ENCODE peak calls at places on chromosomes 6 and 20, in five cellular contexts. G is A549, U is adrenal gland, N is right lobe of liver, T is uterus. V is an unnamed sample.
A peak's percentile ranks its signal among the peaks of the same experiment; 100 is the strongest.

GRCh38 chr6:77178821-77179220 is 284.5 kb downstream of the HTR1B start:
- DNase-seq in G (no peak), U (no peak), N (no peak), T (no peak), V (no peak)

GRCh38 chr6:43997342-43997677 is 129.9 kb downstream of the MRPL14 start:
- DNase-seq in G (no peak), U (no peak), N (no peak), T (peak; percentile 11), V (no peak)

GRCh38 chr6:26331809-26332226 is 33.2 kb upstream of the BTN3A2 start:
- DNase-seq in G (no peak), U (no peak), N (no peak), T (no peak), V (no peak)

GRCh38 chr6:113293106-113293505 is 564.0 kb upstream of the MARCKS start:
- DNase-seq in G (no peak), U (no peak), N (no peak), T (no peak), V (no peak)

GRCh38 chr6:108831104-108831503 is 17.1 kb upstream of the ARMC2 start:
- DNase-seq in G (no peak), U (no peak), N (no peak), T (no peak), V (no peak)

GRCh38 chr6:53128842-53129241 is 19.8 kb downstream of the GCM1 start:
- DNase-seq in G (no peak), U (no peak), N (no peak), T (no peak), V (no peak)

GRCh38 chr6:311679-312220 is 19.5 kb downstream of the DUSP22 start:
- DNase-seq in G (no peak), U (no peak), N (peak; percentile 29), T (no peak), V (peak; percentile 38)

GRCh38 chr20:2108987-2109386 is 7.4 kb downstream of the STK35 start:
- DNase-seq in G (peak; percentile 47), U (peak; percentile 70), N (no peak), T (no peak), V (no peak)

GRCh38 chr6:90492798-90493197 is 94.1 kb downstream of the MAP3K7 start:
- DNase-seq in G (no peak), U (no peak), N (no peak), T (no peak), V (no peak)

GRCh38 chr6:99384507-99384906 is 9.5 kb downstream of the COQ3 start:
- DNase-seq in G (no peak), U (no peak), N (no peak), T (no peak), V (no peak)

GRCh38 chr20:49644980-49645565 is 68.6 kb downstream of the B4GALT5 start:
- DNase-seq in G (no peak), U (peak; percentile 33), N (no peak), T (no peak), V (no peak)

GRCh38 chr6:79077680-79078056 is 386 bp downstream of the PHIP start:
- DNase-seq in G (peak; percentile 15), U (no peak), N (no peak), T (no peak), V (peak; percentile 87)

GRCh38 chr6:166008441-166009369 is 158.9 kb downstream of the TBXT start:
- DNase-seq in G (peak; percentile 57), U (peak; percentile 80), N (no peak), T (peak; percentile 42), V (no peak)

GRCh38 chr20:25140968-25141367 is 54.5 kb upstream of the ENTPD6 start:
- DNase-seq in G (no peak), U (no peak), N (no peak), T (no peak), V (no peak)

GRCh38 chr6:28208180-28208659 is 16.9 kb upstream of the ZSCAN9 start:
- DNase-seq in G (no peak), U (no peak), N (no peak), T (no peak), V (no peak)

GRCh38 chr6:166932116-166932515 is 24.2 kb downstream of the RNASET2 start:
- DNase-seq in G (no peak), U (no peak), N (no peak), T (no peak), V (no peak)

GRCh38 chr6:3382399-3383279 is 74.2 kb downstream of the SLC22A23 start:
- DNase-seq in G (no peak), U (no peak), N (no peak), T (no peak), V (no peak)

GRCh38 chr6:111922454-111923297 is 49.4 kb upstream of the FYN start:
- DNase-seq in G (no peak), U (no peak), N (no peak), T (no peak), V (peak; percentile 84)

GRCh38 chr20:4854502-4854901 is 132.8 kb downstream of the PRND start:
- DNase-seq in G (no peak), U (peak; percentile 27), N (no peak), T (no peak), V (no peak)

GRCh38 chr6:37126554-37126906 is 43.4 kb upstream of the PIM1 start:
- DNase-seq in G (no peak), U (no peak), N (no peak), T (no peak), V (no peak)
- TF ChIP-seq CTCF in G (no peak), U (no peak), N (no peak), T (no peak), V (no peak)

DNA sequence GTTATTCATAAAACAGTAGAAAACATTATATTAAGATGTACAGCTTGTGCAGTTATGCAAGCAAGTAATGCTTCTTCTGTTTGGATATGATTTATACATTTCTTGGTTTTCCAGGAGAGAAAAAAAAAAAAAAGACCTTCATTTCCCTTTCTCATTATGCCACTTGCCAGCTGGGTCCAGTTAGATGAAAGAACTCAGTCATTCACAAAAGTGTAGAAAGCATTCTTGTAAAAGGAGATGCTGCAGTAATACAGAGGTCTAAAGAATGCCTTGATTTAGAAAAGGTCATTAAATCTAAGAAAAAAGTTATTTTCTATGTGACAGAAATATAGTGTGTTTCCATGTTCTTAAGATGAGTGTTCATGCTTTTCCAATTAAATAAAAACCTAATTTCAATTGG is 7.4 kb downstream of the PDE7B start:
- DNase-seq in G (no peak), U (no peak), N (no peak), T (no peak), V (no peak)
- H3K4me3 ChIP-seq in G (no peak overlapping the region), U (no peak overlapping the region), N (no peak overlapping the region), T (no peak overlapping the region), V (no peak overlapping the region)

GRCh38 chr6:11493979-11494378 is 43.6 kb upstream of the TMEM170B start:
- DNase-seq in G (no peak), U (no peak), N (no peak), T (no peak), V (no peak)

GRCh38 chr6:11497881-11498280 is 39.7 kb upstream of the TMEM170B start:
- DNase-seq in G (no peak), U (no peak), N (no peak), T (no peak), V (no peak)

GRCh38 chr6:11494786-11495564 is 42.6 kb upstream of the TMEM170B start:
- DNase-seq in G (no peak), U (no peak), N (no peak), T (no peak), V (no peak)

GRCh38 chr6:11495565-11496145 is 41.9 kb upstream of the TMEM170B start:
- DNase-seq in G (no peak), U (no peak), N (no peak), T (no peak), V (no peak)

GRCh38 chr6:11496152-11497060 is 41.1 kb upstream of the TMEM170B start:
- DNase-seq in G (peak; percentile 50), U (peak; percentile 82), N (no peak), T (peak; percentile 64), V (peak; percentile 86)
- TF ChIP-seq POLR2A in G (no peak), U (no peak), N (no peak), T (no peak), V (no peak)

GRCh38 chr20:63702751-63703470 is 4.9 kb downstream of the ARFRP1 start:
- DNase-seq in G (no peak), U (peak; percentile 51), N (peak; percentile 26), T (no peak), V (peak; percentile 9)
- TF ChIP-seq CTCF in G (no peak), U (no peak), N (no peak), T (no peak), V (no peak)

DNA sequence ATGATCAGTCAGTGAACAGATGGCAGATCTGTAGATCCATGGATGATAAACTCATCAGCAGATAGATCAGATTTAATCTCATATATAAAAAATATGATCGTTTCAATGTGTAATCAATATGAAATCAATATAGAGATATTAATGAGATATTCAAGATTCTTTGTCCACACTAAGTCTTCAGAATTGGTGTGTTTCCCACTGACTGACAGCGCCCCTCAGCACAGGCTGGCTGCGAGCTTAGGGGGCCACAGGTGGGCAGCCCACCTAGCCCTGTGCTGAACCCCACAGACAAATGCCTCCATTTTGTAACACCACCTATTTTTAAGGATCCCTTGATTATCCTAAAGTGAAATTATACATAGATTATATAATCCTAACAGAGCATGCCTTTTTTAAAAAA is 32.3 kb downstream of the FRMD1 start:
- DNase-seq in G (no peak), U (no peak), N (no peak), T (no peak), V (no peak)
- H3K4me3 ChIP-seq in G (no peak overlapping the region), U (no peak overlapping the region), N (no peak overlapping the region), T (no peak overlapping the region), V (no peak overlapping the region)

GRCh38 chr6:2127484-2127911 is 117.9 kb downstream of the GMDS start:
- DNase-seq in G (no peak), U (peak; percentile 69), N (peak; percentile 57), T (peak; percentile 33), V (no peak)
- TF ChIP-seq POLR2A in G (no peak), U (no peak), N (no peak), T (no peak), V (no peak)

DNA sequence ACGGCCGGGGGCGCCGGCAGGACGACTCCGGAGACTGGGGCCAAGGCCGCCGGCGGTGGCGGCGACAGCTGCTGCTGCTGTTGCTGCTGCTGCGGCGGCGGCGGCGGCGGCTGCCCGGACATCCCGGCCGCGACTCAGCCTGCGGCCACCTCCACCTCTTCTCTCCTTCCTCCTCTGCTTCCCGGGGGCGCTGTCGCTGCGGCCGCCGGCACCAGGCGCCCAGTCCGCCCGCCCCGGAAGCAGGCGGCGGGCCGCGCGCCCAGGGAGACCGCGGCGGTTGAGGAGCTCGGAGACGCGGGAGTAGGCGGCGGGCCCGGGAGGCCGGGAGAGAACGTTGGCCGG is 280 bp downstream of the RANBP9 start:
- DNase-seq in G (no peak), U (no peak), N (no peak), T (no peak), V (peak; percentile 90)
- TF ChIP-seq CTCF in G (no peak), U (no peak), N (no peak), T (peak; percentile 19), V (no peak)

DNA sequence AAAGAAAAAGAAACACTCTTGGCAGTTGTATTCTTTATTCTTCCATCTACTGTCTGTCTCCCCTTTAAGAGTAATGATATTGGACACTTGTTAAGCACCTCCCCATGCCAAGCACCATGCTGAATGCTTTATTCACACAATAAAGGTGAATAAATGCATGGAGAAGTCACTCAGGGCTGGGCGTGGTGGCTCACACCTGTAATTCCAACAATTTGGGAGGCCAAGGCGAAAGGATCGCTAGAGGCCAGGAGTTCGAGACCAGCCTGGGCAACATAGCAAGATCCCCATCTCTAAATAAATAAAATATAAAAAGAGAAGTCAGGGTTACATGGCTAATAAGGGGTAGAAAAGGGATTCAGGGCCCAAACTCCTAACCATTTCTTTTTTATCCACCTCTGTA is 32.1 kb downstream of the CEP250 start:
- DNase-seq in G (no peak), U (no peak), N (no peak), T (no peak), V (no peak)
- H3K4me3 ChIP-seq in G (no peak overlapping the region), U (no peak overlapping the region), N (no peak overlapping the region), T (no peak overlapping the region), V (no peak overlapping the region)

V was measured in NB4.